ENCODE peak calls at places on chromosome 10, in six cellular contexts. One of them, this sample, is unnamed.

GRCh38 chr10:121911421-121911697 is 16.5 kb downstream of the ATE1 start:
- DNase-seq in K562: no peak
- DNase-seq in HCT116: no peak
- DNase-seq in HepG2: no peak
- DNase-seq in H1: no peak
- DNase-seq in GM12878: no peak
- DNase-seq in this sample: no peak

GRCh38 chr10:34392641-34393170 is 422.4 kb downstream of the PARD3 start:
- DNase-seq in K562: no peak
- DNase-seq in HCT116: no peak
- DNase-seq in HepG2: no peak
- DNase-seq in H1: no peak
- DNase-seq in GM12878: no peak
- DNase-seq in this sample: no peak

GRCh38 chr10:71964669-71965515 is 697 bp downstream of the CHST3 start:
- DNase-seq in K562: no peak
- DNase-seq in HCT116: no peak
- DNase-seq in HepG2: no peak
- DNase-seq in H1: peak
- DNase-seq in GM12878: no peak
- DNase-seq in this sample: peak

GRCh38 chr10:125762692-125763648 is 12.7 kb downstream of the MMP21 start:
- DNase-seq in K562: no peak
- DNase-seq in HCT116: no peak
- DNase-seq in HepG2: no peak
- DNase-seq in H1: no peak
- DNase-seq in GM12878: no peak
- DNase-seq in this sample: no peak

GRCh38 chr10:62278461-62278910 is 9.8 kb upstream of the RTKN2 start:
- DNase-seq in K562: no peak
- DNase-seq in HCT116: no peak
- DNase-seq in HepG2: no peak
- DNase-seq in H1: no peak
- DNase-seq in GM12878: no peak
- DNase-seq in this sample: no peak

GRCh38 chr10:82361317-82361716 is 486.3 kb downstream of the NRG3 start:
- DNase-seq in K562: no peak
- DNase-seq in HCT116: no peak
- DNase-seq in HepG2: no peak
- DNase-seq in H1: no peak
- DNase-seq in GM12878: no peak
- DNase-seq in this sample: no peak

GRCh38 chr10:47090903-47091302 is 179.7 kb downstream of the PTPN20 start:
- DNase-seq in K562: no peak
- DNase-seq in HCT116: no peak
- DNase-seq in HepG2: no peak
- DNase-seq in H1: no peak
- DNase-seq in GM12878: no peak
- DNase-seq in this sample: no peak

GRCh38 chr10:62618576-62619408 is 185.7 kb upstream of the ADO start:
- DNase-seq in K562: no peak
- DNase-seq in HCT116: no peak
- DNase-seq in HepG2: no peak
- DNase-seq in H1: no peak
- DNase-seq in GM12878: no peak
- DNase-seq in this sample: no peak

GRCh38 chr10:13563481-13564445 is 23.0 kb upstream of the PRPF18 start:
- DNase-seq in K562: no peak
- DNase-seq in HCT116: no peak
- DNase-seq in HepG2: no peak
- DNase-seq in H1: no peak
- DNase-seq in GM12878: no peak
- DNase-seq in this sample: no peak

GRCh38 chr10:42753507-42754154 is 29.0 kb upstream of the BMS1 start:
- DNase-seq in K562: no peak
- DNase-seq in HCT116: no peak
- DNase-seq in HepG2: no peak
- DNase-seq in H1: no peak
- DNase-seq in GM12878: no peak
- DNase-seq in this sample: no peak

GRCh38 chr10:45488365-45488764 is 114.3 kb downstream of the ALOX5 start:
- DNase-seq in K562: no peak
- DNase-seq in HCT116: no peak
- DNase-seq in HepG2: no peak
- DNase-seq in H1: no peak
- DNase-seq in GM12878: no peak
- DNase-seq in this sample: no peak

GRCh38 chr10:35000936-35001335 is 89.2 kb downstream of the CUL2 start:
- DNase-seq in K562: no peak
- DNase-seq in HCT116: no peak
- DNase-seq in HepG2: no peak
- DNase-seq in H1: no peak
- DNase-seq in GM12878: no peak
- DNase-seq in this sample: no peak

GRCh38 chr10:6173203-6173602 is 29.5 kb upstream of the PFKFB3 start:
- DNase-seq in K562: peak
- DNase-seq in HCT116: no peak
- DNase-seq in HepG2: peak
- DNase-seq in H1: peak
- DNase-seq in GM12878: no peak
- DNase-seq in this sample: peak

GRCh38 chr10:121608669-121609190 is 10.5 kb upstream of the FGFR2 start:
- DNase-seq in K562: peak
- DNase-seq in HCT116: peak
- DNase-seq in HepG2: peak
- DNase-seq in H1: peak
- DNase-seq in GM12878: no peak
- DNase-seq in this sample: peak

GRCh38 chr10:5942001-5942400 is 35.3 kb downstream of the IL15RA start:
- DNase-seq in K562: no peak
- DNase-seq in HCT116: no peak
- DNase-seq in HepG2: no peak
- DNase-seq in H1: no peak
- DNase-seq in GM12878: no peak
- DNase-seq in this sample: no peak

GRCh38 chr10:47033081-47033480 is 121.9 kb downstream of the PTPN20 start:
- DNase-seq in K562: no peak
- DNase-seq in HCT116: no peak
- DNase-seq in HepG2: no peak
- DNase-seq in H1: no peak
- DNase-seq in GM12878: no peak
- DNase-seq in this sample: no peak

GRCh38 chr10:5442056-5442989 is 30.0 kb downstream of the NET1 start:
- DNase-seq in K562: peak
- DNase-seq in HCT116: peak
- DNase-seq in HepG2: peak
- DNase-seq in H1: no peak
- DNase-seq in GM12878: no peak
- DNase-seq in this sample: no peak

GRCh38 chr10:24872049-24872789 is 80.2 kb downstream of the PRTFDC1 start:
- DNase-seq in K562: no peak
- DNase-seq in HCT116: no peak
- DNase-seq in HepG2: no peak
- DNase-seq in H1: no peak
- DNase-seq in GM12878: no peak
- DNase-seq in this sample: no peak

GRCh38 chr10:29588640-29589421 is 45.9 kb downstream of the SVIL start:
- DNase-seq in K562: no peak
- DNase-seq in HCT116: no peak
- DNase-seq in HepG2: no peak
- DNase-seq in H1: no peak
- DNase-seq in GM12878: no peak
- DNase-seq in this sample: no peak

GRCh38 chr10:117217196-117217761 is 20.0 kb downstream of the KCNK18 start:
- DNase-seq in K562: no peak
- DNase-seq in HCT116: no peak
- DNase-seq in HepG2: no peak
- DNase-seq in H1: peak
- DNase-seq in GM12878: no peak
- DNase-seq in this sample: peak
- TF ChIP-seq ATF3 in K562: no peak
- TF ChIP-seq ATF3 in HCT116: no peak
- TF ChIP-seq ATF3 in HepG2: no peak
- TF ChIP-seq ATF3 in H1: no peak
- TF ChIP-seq ATF3 in GM12878: no peak
- TF ChIP-seq ATF3 in this sample: no peak

GRCh38 chr10:23512355-23513058 is 73.6 kb downstream of the OTUD1 start:
- DNase-seq in K562: peak
- DNase-seq in HCT116: peak
- DNase-seq in HepG2: peak
- DNase-seq in H1: no peak
- DNase-seq in GM12878: no peak
- DNase-seq in this sample: no peak

GRCh38 chr10:23517155-23517554 is 78.3 kb downstream of the OTUD1 start:
- DNase-seq in K562: no peak
- DNase-seq in HCT116: no peak
- DNase-seq in HepG2: peak
- DNase-seq in H1: no peak
- DNase-seq in GM12878: no peak
- DNase-seq in this sample: no peak

GRCh38 chr10:23521735-23522134 is 82.9 kb downstream of the OTUD1 start:
- DNase-seq in K562: no peak
- DNase-seq in HCT116: no peak
- DNase-seq in HepG2: no peak
- DNase-seq in H1: no peak
- DNase-seq in GM12878: no peak
- DNase-seq in this sample: no peak

GRCh38 chr10:23514321-23514720 is 75.4 kb downstream of the OTUD1 start:
- DNase-seq in K562: no peak
- DNase-seq in HCT116: no peak
- DNase-seq in HepG2: no peak
- DNase-seq in H1: no peak
- DNase-seq in GM12878: no peak
- DNase-seq in this sample: no peak

GRCh38 chr10:23516530-23516929 is 77.7 kb downstream of the OTUD1 start:
- DNase-seq in K562: no peak
- DNase-seq in HCT116: no peak
- DNase-seq in HepG2: peak
- DNase-seq in H1: no peak
- DNase-seq in GM12878: no peak
- DNase-seq in this sample: no peak
- TF ChIP-seq ATF3 in K562: no peak
- TF ChIP-seq ATF3 in HCT116: no peak
- TF ChIP-seq ATF3 in HepG2: no peak
- TF ChIP-seq ATF3 in H1: no peak
- TF ChIP-seq ATF3 in GM12878: no peak
- TF ChIP-seq ATF3 in this sample: no peak

GRCh38 chr10:28571265-28571664 is 38.3 kb downstream of the WAC start:
- DNase-seq in K562: no peak
- DNase-seq in HCT116: no peak
- DNase-seq in HepG2: peak
- DNase-seq in H1: no peak
- DNase-seq in GM12878: no peak
- DNase-seq in this sample: no peak

GRCh38 chr10:28566458-28566857 is 33.5 kb downstream of the WAC start:
- DNase-seq in K562: no peak
- DNase-seq in HCT116: no peak
- DNase-seq in HepG2: peak
- DNase-seq in H1: no peak
- DNase-seq in GM12878: no peak
- DNase-seq in this sample: no peak

GRCh38 chr10:28564905-28565304 is 32.0 kb downstream of the WAC start:
- DNase-seq in K562: no peak
- DNase-seq in HCT116: no peak
- DNase-seq in HepG2: no peak
- DNase-seq in H1: no peak
- DNase-seq in GM12878: no peak
- DNase-seq in this sample: no peak

GRCh38 chr10:28570598-28570997 is 37.7 kb downstream of the WAC start:
- DNase-seq in K562: no peak
- DNase-seq in HCT116: no peak
- DNase-seq in HepG2: no peak
- DNase-seq in H1: no peak
- DNase-seq in GM12878: no peak
- DNase-seq in this sample: no peak

GRCh38 chr10:28569506-28570159 is 36.7 kb downstream of the WAC start:
- DNase-seq in K562: peak
- DNase-seq in HCT116: no peak
- DNase-seq in HepG2: peak
- DNase-seq in H1: no peak
- DNase-seq in GM12878: no peak
- DNase-seq in this sample: no peak
- TF ChIP-seq ATF3 in K562: no peak
- TF ChIP-seq ATF3 in HCT116: no peak
- TF ChIP-seq ATF3 in HepG2: no peak
- TF ChIP-seq ATF3 in H1: no peak
- TF ChIP-seq ATF3 in GM12878: no peak
- TF ChIP-seq ATF3 in this sample: no peak

GRCh38 chr10:16965242-16965620 is 148.0 kb upstream of the RSU1 start:
- DNase-seq in K562: no peak
- DNase-seq in HCT116: no peak
- DNase-seq in HepG2: no peak
- DNase-seq in H1: no peak
- DNase-seq in GM12878: no peak
- DNase-seq in this sample: no peak

GRCh38 chr10:16965740-16966447 is 148.7 kb upstream of the RSU1 start:
- DNase-seq in K562: no peak
- DNase-seq in HCT116: peak
- DNase-seq in HepG2: peak
- DNase-seq in H1: no peak
- DNase-seq in GM12878: no peak
- DNase-seq in this sample: no peak

GRCh38 chr10:16967000-16967865 is 150.0 kb upstream of the RSU1 start:
- DNase-seq in K562: no peak
- DNase-seq in HCT116: no peak
- DNase-seq in HepG2: no peak
- DNase-seq in H1: no peak
- DNase-seq in GM12878: no peak
- DNase-seq in this sample: no peak

GRCh38 chr10:16968722-16969055 is 151.5 kb upstream of the RSU1 start:
- DNase-seq in K562: no peak
- DNase-seq in HCT116: no peak
- DNase-seq in HepG2: no peak
- DNase-seq in H1: no peak
- DNase-seq in GM12878: no peak
- DNase-seq in this sample: no peak

DNA sequence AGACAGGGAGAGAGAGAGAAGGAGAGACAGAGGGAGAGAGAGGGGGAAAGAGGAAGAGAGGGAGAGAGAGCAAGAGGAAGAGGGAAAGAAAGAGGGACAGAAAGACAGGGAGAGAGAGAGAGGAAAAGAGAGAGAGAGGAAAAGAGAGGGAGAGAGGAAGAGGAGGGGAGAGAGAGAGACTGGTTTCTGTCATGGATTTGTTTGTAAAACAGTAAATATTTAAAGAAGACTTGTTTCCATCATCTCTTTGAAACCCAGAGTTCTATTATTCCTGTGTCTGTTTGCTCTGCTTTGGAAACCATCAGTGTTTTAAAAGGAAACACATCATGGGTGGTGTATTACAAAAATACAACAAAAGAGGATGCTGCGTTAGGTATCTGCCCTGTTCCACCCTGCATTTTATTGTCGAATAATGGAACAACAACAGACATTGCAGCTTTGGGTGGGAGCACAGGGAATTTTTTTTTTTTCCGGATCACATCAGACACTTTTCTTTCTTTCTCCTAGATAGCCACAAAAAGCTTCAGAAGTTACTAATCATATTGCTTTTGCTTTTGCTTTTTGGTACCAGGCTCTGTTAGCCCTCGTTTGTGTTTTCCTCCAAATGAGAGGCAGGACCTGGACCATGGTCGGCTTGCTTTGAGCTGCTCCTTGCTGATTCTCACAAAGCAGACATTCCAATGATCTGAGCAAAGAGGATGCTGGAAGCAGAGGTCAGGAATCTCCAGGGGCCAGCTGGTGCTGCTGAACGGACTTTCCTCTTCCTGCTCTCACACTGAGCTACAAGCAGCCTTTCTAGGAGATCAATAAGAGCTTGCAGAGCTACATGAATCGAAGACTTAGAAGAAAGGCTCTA is 150.9 kb upstream of the RSU1 start:
- DNase-seq in K562: no peak
- DNase-seq in HCT116: peak
- DNase-seq in HepG2: peak
- DNase-seq in H1: no peak
- DNase-seq in GM12878: no peak
- DNase-seq in this sample: no peak
- TF ChIP-seq ATF3 in K562: no peak
- TF ChIP-seq ATF3 in HCT116: no peak
- TF ChIP-seq ATF3 in HepG2: no peak
- TF ChIP-seq ATF3 in H1: no peak
- TF ChIP-seq ATF3 in GM12878: no peak
- TF ChIP-seq ATF3 in this sample: no peak